ENCODE peak calls at places on chromosomes 7 and 10, in nine cellular contexts. C is amniotic epithelial cell, Z is substantia nigra, M is right lobe of liver, F is C1 segment of cervical spinal cord, X is NCI-H1048, P is sciatic nerve, Q is germinal center, Y is NCI-H1417 treated with DMSO at 0.1 percent for 48 hours. H is an unnamed sample.

GRCh38 chr7:112152186-112152585 is 54.0 kb downstream of the DOCK4 start:
- DNase-seq in C (no peak), Z (no peak), M (no peak), F (no peak), X (no peak), P (no peak), Q (no peak), Y (no peak), H (no peak)

GRCh38 chr7:63998549-63998948 is at the start of gene ZNF722:
- DNase-seq in C (no peak), Z (no peak), M (no peak), F (no peak), X (no peak), P (no peak), Q (no peak), Y (no peak), H (no peak)

GRCh38 chr10:17001961-17002749 is 127.5 kb downstream of the CUBN start:
- DNase-seq in C (peak), Z (no peak), M (no peak), F (no peak), X (no peak), P (no peak), Q (no peak), Y (no peak), H (peak)

GRCh38 chr10:78450807-78451485 is 417.3 kb downstream of the RPS24 start:
- DNase-seq in C (no peak), Z (no peak), M (no peak), F (no peak), X (no peak), P (peak), Q (no peak), Y (no peak), H (no peak)

GRCh38 chr7:1691601-1692499 is 21.8 kb downstream of the ELFN1 start:
- DNase-seq in C (no peak), Z (peak), M (peak), F (no peak), X (no peak), P (peak), Q (no peak), Y (no peak), H (peak)

GRCh38 chr7:98133621-98134266 is 27.1 kb downstream of the LMTK2 start:
- DNase-seq in C (peak), Z (no peak), M (peak), F (no peak), X (no peak), P (no peak), Q (no peak), Y (no peak), H (no peak)

GRCh38 chr10:124093076-124093773 is at the start of gene CHST15:
- DNase-seq in C (no peak), Z (peak), M (peak), F (no peak), X (no peak), P (peak), Q (peak), Y (no peak), H (no peak)

GRCh38 chr10:100653957-100654834 is 91.2 kb upstream of the PAX2 start:
- DNase-seq in C (peak), Z (no peak), M (no peak), F (no peak), X (no peak), P (no peak), Q (peak), Y (no peak), H (no peak)

GRCh38 chr10:79057481-79058275 is 11.1 kb upstream of the ZMIZ1 start:
- DNase-seq in C (no peak), Z (no peak), M (peak), F (no peak), X (no peak), P (peak), Q (no peak), Y (no peak), H (peak)

GRCh38 chr7:21943436-21943835 is 2.3 kb downstream of the CDCA7L start:
- DNase-seq in C (no peak), Z (no peak), M (no peak), F (no peak), X (no peak), P (no peak), Q (no peak), Y (no peak), H (no peak)

GRCh38 chr7:132402096-132402495 is 174.2 kb downstream of the PLXNA4 start:
- DNase-seq in C (no peak), Z (no peak), M (no peak), F (no peak), X (no peak), P (no peak), Q (no peak), Y (no peak), H (no peak)

GRCh38 chr7:117480978-117481377 is 1.2 kb downstream of the CFTR start:
- DNase-seq in C (no peak), Z (no peak), M (no peak), F (no peak), X (no peak), P (no peak), Q (no peak), Y (no peak), H (no peak)

GRCh38 chr10:78259394-78259793 is 225.7 kb downstream of the RPS24 start:
- DNase-seq in C (no peak), Z (no peak), M (no peak), F (no peak), X (no peak), P (no peak), Q (no peak), Y (no peak), H (no peak)

GRCh38 chr7:121139427-121139826 is 150.9 kb downstream of the CPED1 start:
- DNase-seq in C (no peak), Z (no peak), M (no peak), F (no peak), X (no peak), P (no peak), Q (no peak), Y (no peak), H (no peak)

GRCh38 chr10:77455538-77455937 is 182.1 kb downstream of the KCNMA1 start:
- DNase-seq in C (peak), Z (peak), M (no peak), F (no peak), X (no peak), P (no peak), Q (no peak), Y (no peak), H (no peak)

GRCh38 chr7:33072471-33072870 is 9.9 kb upstream of the NT5C3A start:
- DNase-seq in C (peak), Z (no peak), M (no peak), F (no peak), X (no peak), P (no peak), Q (no peak), Y (no peak), H (no peak)

H was measured in T-helper 17 cell.